ENCODE peak calls at places on chromosome 22, in five cellular contexts. One of them, this sample, is unnamed.

GRCh38 chr22:21829523-21829922 is 37.9 kb downstream of the MAPK1 start:
- DNase-seq in GM23338: no peak
- DNase-seq in cardiac muscle cell: no peak
- DNase-seq in endothelial cell: no peak
- DNase-seq in HCT116: no peak
- DNase-seq in this sample: no peak

GRCh38 chr22:21698430-21699329 is 32.9 kb downstream of the PPIL2 start:
- DNase-seq in endothelial cell: no peak
- DNase-seq in GM23338: peak; percentile 49
- DNase-seq in cardiac muscle cell: peak; percentile 37
- DNase-seq in HCT116: no peak
- DNase-seq in this sample: peak; percentile 17

GRCh38 chr22:43883012-43883661 is 8.7 kb downstream of the PNPLA5 start:
- DNase-seq in cardiac muscle cell: peak; percentile 66
- DNase-seq in HCT116: peak; percentile 81
- DNase-seq in GM23338: peak; percentile 96
- DNase-seq in endothelial cell: peak; percentile 75
- DNase-seq in this sample: peak; percentile 51

GRCh38 chr22:35630891-35631290 is 13.8 kb upstream of the MB start:
- DNase-seq in GM23338: no peak
- DNase-seq in cardiac muscle cell: no peak
- DNase-seq in HCT116: no peak
- DNase-seq in endothelial cell: no peak
- DNase-seq in this sample: no peak

GRCh38 chr22:37657590-37658132 is 862 bp upstream of the PDXP start:
- DNase-seq in endothelial cell: no peak
- DNase-seq in HCT116: no peak
- DNase-seq in GM23338: peak; percentile 47
- DNase-seq in cardiac muscle cell: no peak
- DNase-seq in this sample: no peak

GRCh38 chr22:43985532-43985931 is 30.3 kb downstream of the SAMM50 start:
- DNase-seq in endothelial cell: no peak
- DNase-seq in cardiac muscle cell: peak; percentile 16
- DNase-seq in HCT116: no peak
- DNase-seq in GM23338: no peak
- DNase-seq in this sample: no peak

GRCh38 chr22:27088026-27088425 is 430.6 kb downstream of the MIAT start:
- DNase-seq in GM23338: no peak
- DNase-seq in endothelial cell: no peak
- DNase-seq in cardiac muscle cell: peak; percentile 45
- DNase-seq in HCT116: no peak
- DNase-seq in this sample: peak; percentile 30

GRCh38 chr22:49370841-49371301 is 456.8 kb downstream of the BRD1 start:
- DNase-seq in HCT116: no peak
- DNase-seq in GM23338: no peak
- DNase-seq in endothelial cell: peak; percentile 0
- DNase-seq in cardiac muscle cell: no peak
- DNase-seq in this sample: no peak

GRCh38 chr22:38033522-38034277 is 23.5 kb upstream of the PICK1 start:
- DNase-seq in cardiac muscle cell: no peak
- DNase-seq in endothelial cell: no peak
- DNase-seq in GM23338: no peak
- DNase-seq in HCT116: no peak
- DNase-seq in this sample: no peak

GRCh38 chr22:41846268-41847002 is 13.5 kb downstream of the SREBF2 start:
- DNase-seq in GM23338: peak; percentile 36
- DNase-seq in HCT116: no peak
- DNase-seq in cardiac muscle cell: no peak
- DNase-seq in endothelial cell: no peak
- DNase-seq in this sample: no peak

GRCh38 chr22:37808294-37808657 is 542 bp downstream of the GCAT start:
- DNase-seq in endothelial cell: no peak
- DNase-seq in HCT116: no peak
- DNase-seq in GM23338: peak; percentile 25
- DNase-seq in cardiac muscle cell: no peak
- DNase-seq in this sample: no peak

GRCh38 chr22:27149886-27150529 is 492.6 kb downstream of the MIAT start:
- DNase-seq in endothelial cell: no peak
- DNase-seq in HCT116: no peak
- DNase-seq in cardiac muscle cell: peak; percentile 29
- DNase-seq in GM23338: no peak
- DNase-seq in this sample: no peak

GRCh38 chr22:36743011-36743410 is 32.9 kb downstream of the IFT27 start:
- DNase-seq in GM23338: no peak
- DNase-seq in HCT116: no peak
- DNase-seq in cardiac muscle cell: no peak
- DNase-seq in endothelial cell: no peak
- DNase-seq in this sample: no peak

GRCh38 chr22:41226728-41227655 is 13.7 kb downstream of the CHADL start:
- DNase-seq in GM23338: no peak
- DNase-seq in cardiac muscle cell: no peak
- DNase-seq in HCT116: no peak
- DNase-seq in endothelial cell: no peak
- DNase-seq in this sample: no peak

GRCh38 chr22:19052941-19053551 is 69.2 kb downstream of the DGCR2 start:
- DNase-seq in endothelial cell: no peak
- DNase-seq in HCT116: no peak
- DNase-seq in GM23338: no peak
- DNase-seq in cardiac muscle cell: no peak
- DNase-seq in this sample: no peak

GRCh38 chr22:44245867-44246266 is 65.1 kb downstream of the PARVG start:
- DNase-seq in HCT116: no peak
- DNase-seq in endothelial cell: no peak
- DNase-seq in GM23338: no peak
- DNase-seq in cardiac muscle cell: no peak
- DNase-seq in this sample: no peak

GRCh38 chr22:35099883-35100282 is 33.9 kb downstream of the ISX start:
- DNase-seq in HCT116: no peak
- DNase-seq in endothelial cell: no peak
- DNase-seq in cardiac muscle cell: no peak
- DNase-seq in GM23338: no peak
- DNase-seq in this sample: no peak

GRCh38 chr22:35059632-35060031 is 6.3 kb upstream of the ISX start:
- DNase-seq in cardiac muscle cell: no peak
- DNase-seq in GM23338: no peak
- DNase-seq in HCT116: no peak
- DNase-seq in endothelial cell: no peak
- DNase-seq in this sample: no peak

GRCh38 chr22:32850591-32851517 is 49.3 kb downstream of the TIMP3 start:
- DNase-seq in cardiac muscle cell: peak; percentile 64
- DNase-seq in HCT116: no peak
- DNase-seq in endothelial cell: no peak
- DNase-seq in GM23338: no peak
- DNase-seq in this sample: no peak

GRCh38 chr22:27089303-27089702 is 431.9 kb downstream of the MIAT start:
- DNase-seq in cardiac muscle cell: no peak
- DNase-seq in HCT116: no peak
- DNase-seq in GM23338: no peak
- DNase-seq in endothelial cell: no peak
- DNase-seq in this sample: no peak

GRCh38 chr22:42365942-42366660 is 66.1 kb downstream of the NFAM1 start:
- DNase-seq in cardiac muscle cell: no peak
- DNase-seq in endothelial cell: no peak
- DNase-seq in GM23338: no peak
- DNase-seq in HCT116: no peak
- DNase-seq in this sample: no peak

GRCh38 chr22:17562906-17563870 is at the start of gene SLC25A18:
- DNase-seq in endothelial cell: no peak
- DNase-seq in cardiac muscle cell: peak; percentile 80
- DNase-seq in GM23338: peak; percentile 84
- DNase-seq in HCT116: no peak
- DNase-seq in this sample: no peak
- TF ChIP-seq CTCF in endothelial cell: no peak
- TF ChIP-seq CTCF in cardiac muscle cell: peak; percentile 29
- TF ChIP-seq CTCF in GM23338: peak; percentile 47
- TF ChIP-seq CTCF in HCT116: no peak
- TF ChIP-seq CTCF in this sample: no peak

GRCh38 chr22:50701076-50701419 is 28.4 kb downstream of the SHANK3 start:
- DNase-seq in HCT116: no peak
- DNase-seq in cardiac muscle cell: no peak
- DNase-seq in endothelial cell: no peak
- DNase-seq in GM23338: no peak
- DNase-seq in this sample: no peak

GRCh38 chr22:50699001-50699753 is 26.6 kb downstream of the SHANK3 start:
- DNase-seq in endothelial cell: no peak
- DNase-seq in HCT116: no peak
- DNase-seq in GM23338: no peak
- DNase-seq in cardiac muscle cell: no peak
- DNase-seq in this sample: no peak

GRCh38 chr22:50700387-50701075 is 27.9 kb downstream of the SHANK3 start:
- DNase-seq in cardiac muscle cell: no peak
- DNase-seq in HCT116: no peak
- DNase-seq in GM23338: no peak
- DNase-seq in endothelial cell: no peak
- DNase-seq in this sample: no peak

GRCh38 chr22:50698546-50698945 is 25.9 kb downstream of the SHANK3 start:
- DNase-seq in GM23338: no peak
- DNase-seq in endothelial cell: no peak
- DNase-seq in HCT116: no peak
- DNase-seq in cardiac muscle cell: no peak
- DNase-seq in this sample: no peak

GRCh38 chr22:50699754-50700386 is 27.2 kb downstream of the SHANK3 start:
- DNase-seq in cardiac muscle cell: no peak
- DNase-seq in GM23338: peak; percentile 80
- DNase-seq in endothelial cell: no peak
- DNase-seq in HCT116: no peak
- DNase-seq in this sample: no peak
- TF ChIP-seq CTCF in cardiac muscle cell: peak; percentile 20
- TF ChIP-seq CTCF in GM23338: peak; percentile 64
- TF ChIP-seq CTCF in endothelial cell: no peak
- TF ChIP-seq CTCF in HCT116: no peak
- TF ChIP-seq CTCF in this sample: peak; percentile 26

GRCh38 chr22:46568102-46568809 is 30.8 kb upstream of the CELSR1 start:
- DNase-seq in endothelial cell: no peak
- DNase-seq in cardiac muscle cell: no peak
- DNase-seq in HCT116: no peak
- DNase-seq in GM23338: no peak
- DNase-seq in this sample: no peak
- TF ChIP-seq CTCF in endothelial cell: no peak
- TF ChIP-seq CTCF in cardiac muscle cell: no peak
- TF ChIP-seq CTCF in HCT116: no peak
- TF ChIP-seq CTCF in GM23338: no peak
- TF ChIP-seq CTCF in this sample: no peak

GRCh38 chr22:23804781-23805291 is 18.1 kb downstream of the SMARCB1 start:
- DNase-seq in cardiac muscle cell: peak; percentile 75
- DNase-seq in GM23338: no peak
- DNase-seq in endothelial cell: no peak
- DNase-seq in HCT116: no peak
- DNase-seq in this sample: no peak
- TF ChIP-seq CTCF in cardiac muscle cell: peak; percentile 22
- TF ChIP-seq CTCF in GM23338: no peak
- TF ChIP-seq CTCF in endothelial cell: no peak
- TF ChIP-seq CTCF in HCT116: no peak
- TF ChIP-seq CTCF in this sample: no peak

This sample was measured in HFF-Myc.